ENCODE peak calls at places on chromosome 7, in six cellular contexts. N is neuronal stem cell, Q is mesendoderm, F is H1, I is H9, M is mesenchymal stem cell. V is an unnamed sample.

GRCh38 chr7:48710995-48711394 is 213.4 kb upstream of the CDC14C start:
- DNase-seq in N (no peak), M (no peak), Q (peak; percentile 61), F (no peak), I (no peak), V (no peak)

GRCh38 chr7:142482899-142483658 is 225.2 kb upstream of the PRSS58 start:
- DNase-seq in F (no peak), I (peak; percentile 61), M (peak; percentile 69), N (no peak), Q (peak; percentile 73), V (peak; percentile 66)

GRCh38 chr7:23105086-23105643 is 420 bp upstream of the KLHL7 start:
- DNase-seq in I (no peak), M (peak; percentile 31), N (no peak), Q (no peak), F (no peak), V (no peak)

GRCh38 chr7:127738859-127739258 is 86.9 kb downstream of the SND1 start:
- DNase-seq in F (no peak), I (no peak), Q (no peak), N (no peak), M (no peak), V (no peak)

GRCh38 chr7:44460325-44460724 is 30.1 kb downstream of the NUDCD3 start:
- DNase-seq in M (no peak), Q (no peak), F (no peak), I (no peak), N (no peak), V (no peak)

GRCh38 chr7:133053321-133053891 is 28.5 kb downstream of the CHCHD3 start:
- DNase-seq in M (peak; percentile 94), F (no peak), N (no peak), I (no peak), Q (no peak), V (peak; percentile 97)

GRCh38 chr7:40717242-40717641 is 582.4 kb downstream of the SUGCT start:
- DNase-seq in I (peak; percentile 96), M (peak; percentile 85), F (peak; percentile 62), N (peak; percentile 36), Q (peak; percentile 93), V (peak; percentile 81)

GRCh38 chr7:144050093-144050492 is 1.3 kb downstream of the OR2A5 start:
- DNase-seq in I (no peak), N (no peak), Q (no peak), F (no peak), M (no peak), V (no peak)

GRCh38 chr7:28862876-28863275 is 95.3 kb downstream of the TRIL start:
- DNase-seq in F (no peak), N (no peak), I (no peak), M (peak; percentile 60), Q (no peak), V (peak; percentile 43)

GRCh38 chr7:131188367-131189339 is 139.0 kb upstream of the MKLN1 start:
- DNase-seq in M (peak; percentile 98), Q (no peak), F (no peak), I (no peak), N (no peak), V (peak; percentile 98)

GRCh38 chr7:158759245-158759614 is 54.6 kb upstream of the NCAPG2 start:
- DNase-seq in Q (no peak), N (no peak), I (no peak), M (no peak), F (no peak), V (no peak)

GRCh38 chr7:150934045-150934766 is 43.9 kb downstream of the KCNH2 start:
- DNase-seq in I (no peak), Q (no peak), M (no peak), N (no peak), F (no peak), V (no peak)

GRCh38 chr7:40058636-40059035 is 75.8 kb downstream of the MPLKIP start:
- DNase-seq in N (no peak), M (no peak), F (no peak), Q (no peak), I (no peak), V (peak; percentile 4)

GRCh38 chr7:40715053-40715430 is 580.2 kb downstream of the SUGCT start:
- DNase-seq in I (no peak), M (no peak), Q (no peak), F (no peak), N (no peak), V (peak; percentile 31)

GRCh38 chr7:1254281-1255082 is 21.8 kb downstream of the UNCX start:
- DNase-seq in M (no peak), N (no peak), Q (no peak), I (no peak), F (no peak), V (no peak)

GRCh38 chr7:144027070-144027469 is 21.7 kb upstream of the OR2A5 start:
- DNase-seq in M (peak; percentile 54), F (no peak), N (peak; percentile 5), Q (peak; percentile 22), I (no peak), V (peak; percentile 50)

GRCh38 chr7:69635572-69636190 is 37.4 kb downstream of the AUTS2 start:
- DNase-seq in N (no peak), I (no peak), F (no peak), Q (no peak), M (no peak), V (no peak)

GRCh38 chr7:55423891-55424290 is 58.8 kb downstream of the LANCL2 start:
- DNase-seq in N (no peak), F (no peak), I (no peak), Q (no peak), M (peak; percentile 16), V (peak; percentile 24)

GRCh38 chr7:137120690-137121089 is 222.8 kb downstream of the PTN start:
- DNase-seq in F (no peak), I (no peak), Q (no peak), M (no peak), N (no peak), V (no peak)

GRCh38 chr7:51430480-51431086 is 114.0 kb upstream of the COBL start:
- DNase-seq in M (peak; percentile 46), N (peak; percentile 65), Q (peak; percentile 56), F (no peak), I (no peak), V (peak; percentile 12)

GRCh38 chr7:43634384-43634783 is 51.5 kb downstream of the STK17A start:
- DNase-seq in I (no peak), M (no peak), Q (no peak), N (no peak), F (no peak), V (no peak)

GRCh38 chr7:4682621-4683042 is 537 bp downstream of the FOXK1 start:
- DNase-seq in F (no peak), Q (peak; percentile 63), I (peak; percentile 37), M (peak; percentile 49), N (no peak), V (peak; percentile 47)

GRCh38 chr7:82010416-82010815 is 240.6 kb upstream of the HGF start:
- DNase-seq in F (no peak), N (no peak), Q (no peak), I (no peak), M (peak; percentile 81), V (peak; percentile 6)

GRCh38 chr7:122438001-122438400 is 133.5 kb upstream of the FEZF1 start:
- DNase-seq in I (no peak), M (no peak), F (no peak), N (peak; percentile 50), Q (no peak), V (no peak)

GRCh38 chr7:155467846-155468821 is 10.2 kb downstream of the EN2 start:
- DNase-seq in N (no peak), I (peak; percentile 71), M (no peak), Q (peak; percentile 52), F (no peak), V (no peak)

DNA sequence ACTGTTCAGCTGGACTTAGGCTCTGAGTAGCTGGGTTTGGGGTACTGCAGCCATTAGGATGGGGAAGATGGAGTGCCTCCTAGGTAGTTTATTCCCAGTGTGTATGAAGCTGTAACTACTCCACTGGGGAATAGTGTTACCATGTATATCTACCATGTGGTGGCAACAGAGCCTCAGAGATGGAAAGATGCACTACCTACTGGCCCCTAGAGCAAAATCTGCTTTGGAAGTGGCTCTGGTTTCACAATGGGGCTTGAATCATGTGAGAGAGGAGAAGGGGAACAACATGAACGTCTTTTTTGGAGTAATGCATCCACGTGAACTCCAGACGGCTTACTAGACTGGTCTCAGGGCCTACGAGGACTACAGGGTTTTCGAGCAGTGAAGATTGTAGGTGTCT is 167.3 kb downstream of the CALCR start:
- DNase-seq in N (no peak), I (no peak), Q (peak; percentile 32), M (no peak), F (no peak), V (no peak)
- H2BK15ac ChIP-seq in N (no peak overlapping the region), I (no peak overlapping the region), Q (no peak overlapping the region), M (no peak overlapping the region), F (peak overlapping the region; percentile 61), V (no peak overlapping the region)

GRCh38 chr7:17369686-17370426 is 71.4 kb downstream of the AHR start:
- DNase-seq in M (peak; percentile 96), N (no peak), F (no peak), Q (no peak), I (no peak), V (peak; percentile 97)

GRCh38 chr7:17371656-17372524 is 73.4 kb downstream of the AHR start:
- DNase-seq in I (no peak), N (no peak), F (no peak), M (peak; percentile 98), Q (peak; percentile 75), V (peak; percentile 99)

GRCh38 chr7:17370901-17371550 is 72.6 kb downstream of the AHR start:
- DNase-seq in M (peak; percentile 48), I (no peak), Q (no peak), F (no peak), N (no peak), V (peak; percentile 18)

GRCh38 chr7:17367502-17367901 is 69.0 kb downstream of the AHR start:
- DNase-seq in Q (no peak), M (no peak), N (no peak), I (no peak), F (no peak), V (peak; percentile 43)

DNA sequence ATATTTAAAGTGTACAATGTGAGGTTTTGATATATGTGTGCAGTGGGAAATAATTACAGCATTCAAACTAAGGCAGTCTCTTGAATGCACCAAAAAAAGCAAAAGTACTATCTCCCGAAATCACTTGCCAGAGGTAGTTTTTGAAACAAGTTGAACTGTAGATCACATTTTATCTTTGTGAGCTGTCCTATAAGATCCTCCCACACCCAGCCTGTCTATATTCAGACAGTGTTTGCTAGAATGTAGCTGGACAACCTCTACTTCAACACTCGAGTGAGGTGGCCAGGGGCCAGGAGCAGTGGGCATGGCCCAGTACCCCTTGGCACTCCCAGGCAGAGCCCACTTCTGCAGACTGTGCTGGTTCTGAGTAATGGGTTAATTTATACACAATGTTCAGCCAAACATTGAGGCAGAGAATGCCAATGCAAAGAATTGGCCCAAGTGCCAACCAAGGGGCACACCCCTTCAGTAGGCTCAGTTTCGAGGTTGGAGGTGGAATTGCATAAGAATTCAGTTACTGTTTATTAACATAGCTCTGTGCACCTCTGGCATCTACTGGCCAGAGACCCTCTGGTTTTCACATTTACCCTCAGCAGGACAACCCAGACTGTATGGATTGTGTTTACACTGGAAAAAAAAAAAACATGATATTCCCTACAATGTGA is 70.5 kb downstream of the AHR start:
- DNase-seq in I (no peak), M (no peak), F (no peak), N (no peak), Q (no peak), V (peak; percentile 13)
- H2BK15ac ChIP-seq in I (no peak overlapping the region), M (no peak overlapping the region), F (no peak overlapping the region), N (no peak overlapping the region), Q (no peak overlapping the region), V (peak overlapping the region; percentile 71)

GRCh38 chr7:24428676-24429075 is 144.6 kb upstream of the PALS2 start:
- DNase-seq in I (no peak), F (no peak), Q (no peak), M (no peak), N (no peak), V (no peak)
- H2BK15ac ChIP-seq in I (no peak overlapping the region), F (no peak overlapping the region), Q (no peak overlapping the region), M (no peak overlapping the region), N (no peak overlapping the region), V (no peak overlapping the region)

GRCh38 chr7:94769726-94770125 is 113.8 kb upstream of the SGCE start:
- DNase-seq in Q (no peak), N (no peak), F (no peak), I (no peak), M (no peak), V (no peak)
- H2BK15ac ChIP-seq in Q (no peak overlapping the region), N (no peak overlapping the region), F (no peak overlapping the region), I (no peak overlapping the region), M (no peak overlapping the region), V (no peak overlapping the region)